ENCODE peak calls at places on chromosomes 6 and 20, in eight cellular contexts. V is AG10803, J is mammary epithelial cell, I is cardiac fibroblast, X is pancreas, C is kidney epithelial cell, Q is A673, L is colonic mucosa. D is an unnamed sample.

GRCh38 chr6:63636516-63636968 is 940 bp downstream of the PHF3 start:
- DNase-seq in C (no peak), Q (peak), L (peak), X (peak), V (peak), J (peak), I (peak), D (peak)

GRCh38 chr6:113857565-113858066 is 471 bp downstream of the MARCKS start:
- DNase-seq in C (no peak), X (peak), J (peak), I (peak), L (no peak), V (no peak), Q (peak), D (no peak)

GRCh38 chr20:59785118-59785959 is 148.1 kb downstream of the SYCP2 start:
- DNase-seq in C (no peak), J (no peak), Q (no peak), I (no peak), V (no peak), X (no peak), L (no peak), D (no peak)

GRCh38 chr6:133410628-133411027 is 169.5 kb downstream of the EYA4 start:
- DNase-seq in Q (no peak), L (no peak), C (no peak), V (no peak), X (no peak), J (no peak), I (no peak), D (no peak)

GRCh38 chr6:116507324-116507723 is 4.1 kb upstream of the CALHM5 start:
- DNase-seq in I (peak), J (peak), L (no peak), C (no peak), Q (no peak), V (peak), X (no peak), D (peak)

GRCh38 chr6:45423111-45423900 is 45.6 kb upstream of the SUPT3H start:
- DNase-seq in I (no peak), L (no peak), J (peak), X (peak), V (peak), C (no peak), Q (peak), D (no peak)

GRCh38 chr20:46220808-46221207 is 87.5 kb downstream of the CDH22 start:
- DNase-seq in L (no peak), X (no peak), C (peak), J (no peak), I (no peak), V (no peak), Q (no peak), D (no peak)

GRCh38 chr20:62949153-62949821 is 3.2 kb upstream of the SLC17A9 start:
- DNase-seq in C (no peak), J (no peak), I (no peak), L (no peak), Q (no peak), X (no peak), V (no peak), D (no peak)

GRCh38 chr20:1894951-1895673 is at the start of gene SIRPA:
- DNase-seq in C (no peak), Q (peak), X (peak), V (peak), L (peak), J (peak), I (peak), D (no peak)

GRCh38 chr6:3946779-3947178 is 97.6 kb downstream of the FAM50B start:
- DNase-seq in J (no peak), L (no peak), V (no peak), X (no peak), C (no peak), I (no peak), Q (no peak), D (no peak)

GRCh38 chr6:36955671-36956070 is 1.1 kb downstream of the PI16 start:
- DNase-seq in Q (no peak), L (no peak), V (no peak), I (no peak), X (no peak), J (no peak), C (no peak), D (no peak)

GRCh38 chr6:104705095-104705707 is 154.5 kb downstream of the HACE1 start:
- DNase-seq in V (peak), C (peak), Q (peak), J (peak), I (peak), L (no peak), X (no peak), D (peak)

GRCh38 chr6:118899948-118900347 is 6.0 kb downstream of the ASF1A start:
- DNase-seq in X (no peak), V (no peak), Q (peak), C (no peak), I (no peak), L (no peak), J (no peak), D (no peak)

GRCh38 chr20:63822276-63822696 is 8.8 kb downstream of the ZBTB46 start:
- DNase-seq in X (no peak), L (no peak), Q (no peak), I (no peak), J (no peak), C (no peak), V (no peak), D (no peak)

GRCh38 chr20:19992996-19993908 is 23.9 kb upstream of the NAA20 start:
- DNase-seq in C (peak), X (no peak), J (peak), L (no peak), I (peak), Q (peak), V (peak), D (peak)

GRCh38 chr6:161533266-161533665 is 259.4 kb upstream of the AGPAT4 start:
- DNase-seq in X (no peak), J (no peak), L (no peak), I (no peak), Q (no peak), C (no peak), V (no peak), D (no peak)

GRCh38 chr20:62908971-62909791 is 17.1 kb downstream of the DIDO1 start:
- DNase-seq in X (no peak), J (no peak), L (no peak), C (no peak), I (no peak), Q (no peak), V (no peak), D (no peak)

GRCh38 chr20:47205577-47206123 is 150.8 kb downstream of the ZMYND8 start:
- DNase-seq in V (peak), J (peak), C (peak), Q (peak), L (peak), I (peak), X (peak), D (peak)

GRCh38 chr6:112144145-112144926 is 56.9 kb downstream of the FAM229B start:
- DNase-seq in J (no peak), L (no peak), C (no peak), Q (peak), I (no peak), V (peak), X (no peak), D (no peak)

GRCh38 chr6:27472182-27472616 is 706 bp downstream of the ZNF184 start:
- DNase-seq in I (peak), L (peak), X (no peak), V (peak), J (peak), Q (peak), C (peak), D (peak)

GRCh38 chr20:47847882-47848485 is 62.7 kb upstream of the SULF2 start:
- DNase-seq in C (peak), X (no peak), Q (no peak), L (no peak), V (no peak), I (no peak), J (no peak), D (no peak)

GRCh38 chr6:54267798-54268197 is 40.4 kb upstream of the TINAG start:
- DNase-seq in C (no peak), I (peak), J (peak), V (peak), L (peak), X (no peak), Q (peak), D (peak)

GRCh38 chr6:80217799-80218198 is 111.3 kb downstream of the BCKDHB start:
- DNase-seq in Q (no peak), X (no peak), L (no peak), V (peak), C (no peak), J (no peak), I (no peak), D (no peak)

GRCh38 chr20:34976286-34976685 is 20.6 kb downstream of the MYH7B start:
- DNase-seq in J (no peak), X (no peak), Q (no peak), L (no peak), V (no peak), I (no peak), C (no peak), D (no peak)

GRCh38 chr6:17907467-17908229 is 79.8 kb downstream of the KIF13A start:
- DNase-seq in Q (peak), I (peak), L (peak), C (peak), J (peak), V (peak), X (no peak), D (peak)

GRCh38 chr6:148761532-148761951 is 14.7 kb downstream of the UST start:
- DNase-seq in Q (no peak), V (peak), C (no peak), X (no peak), I (peak), J (no peak), L (no peak), D (no peak)

GRCh38 chr20:37522258-37523011 is 1.4 kb downstream of the NNAT start:
- DNase-seq in L (peak), Q (no peak), C (no peak), I (peak), J (peak), V (no peak), X (no peak), D (peak)

GRCh38 chr6:152746172-152746553 is 4.4 kb upstream of the VIP start:
- DNase-seq in I (peak), Q (no peak), X (no peak), L (no peak), V (peak), C (peak), J (peak), D (peak)

GRCh38 chr6:106799008-106799952 is 169.9 kb downstream of the QRSL1 start:
- DNase-seq in X (no peak), L (peak), I (peak), C (peak), Q (peak), V (peak), J (peak), D (peak)

GRCh38 chr6:168368971-168369370 is 49.4 kb upstream of the DACT2 start:
- DNase-seq in V (no peak), Q (no peak), L (no peak), J (no peak), C (no peak), X (peak), I (no peak), D (no peak)

GRCh38 chr6:139153876-139154275 is 19.0 kb downstream of the HECA start:
- DNase-seq in L (no peak), V (peak), C (no peak), J (peak), X (no peak), Q (no peak), I (peak), D (no peak)

GRCh38 chr20:25057234-25058050 is 497 bp downstream of the ACSS1 start:
- DNase-seq in L (peak), I (peak), X (peak), Q (peak), C (no peak), V (peak), J (peak), D (peak)

GRCh38 chr6:121698617-121699016 is 263.2 kb downstream of the GJA1 start:
- DNase-seq in V (no peak), X (no peak), I (no peak), Q (no peak), L (no peak), J (peak), C (no peak), D (no peak)

GRCh38 chr20:36498386-36499179 is 42.7 kb upstream of the MYL9 start:
- DNase-seq in X (no peak), Q (no peak), C (no peak), I (no peak), L (no peak), V (no peak), J (no peak), D (no peak)

GRCh38 chr6:3393796-3394195 is 63.1 kb downstream of the SLC22A23 start:
- DNase-seq in L (no peak), Q (no peak), J (no peak), C (no peak), I (no peak), X (no peak), V (no peak), D (no peak)

DNA sequence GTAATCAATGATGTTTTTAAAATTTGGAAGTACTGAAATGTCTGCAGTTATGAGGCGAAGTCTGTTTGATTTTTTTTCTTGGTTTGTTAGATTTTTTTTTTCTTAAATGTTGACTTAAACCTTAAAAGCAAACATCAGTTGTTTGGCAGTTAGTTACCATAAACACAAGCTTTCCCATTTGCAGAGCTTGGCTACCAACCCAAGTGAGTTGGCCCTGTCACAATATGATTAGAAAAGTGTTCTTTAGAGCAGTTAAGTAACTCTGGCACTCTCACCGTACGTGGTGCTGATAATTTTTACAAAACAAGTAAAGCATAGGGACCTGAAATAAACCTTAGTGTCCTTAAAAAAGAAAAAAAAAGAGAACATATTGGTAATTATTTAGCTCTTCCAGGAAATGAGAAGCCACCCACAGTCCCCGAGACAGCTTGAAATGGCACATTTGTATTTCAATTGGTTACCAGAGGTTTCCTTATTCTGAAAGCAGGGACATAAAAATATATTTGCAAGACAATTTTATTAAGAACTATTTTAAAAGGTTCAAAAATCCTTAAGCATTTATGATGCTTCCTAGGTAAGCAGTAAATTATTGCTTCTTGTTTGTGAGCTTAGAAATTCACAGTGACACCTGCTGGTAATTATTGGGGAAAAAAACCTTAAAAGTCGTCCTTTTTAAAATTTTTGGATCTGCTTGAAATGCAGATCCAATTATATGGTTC is 3.9 kb downstream of the HEY2 start:
- DNase-seq in V (peak), L (no peak), C (no peak), I (peak), Q (peak), J (no peak), X (no peak), D (peak)
- TF ChIP-seq CTCF in V (peak), L (no peak), C (peak), I (peak), Q (peak), J (peak), X (no peak), D (peak)

GRCh38 chr6:33343953-33344611 is 26.5 kb upstream of the ZBTB22 start:
- DNase-seq in X (no peak), L (no peak), V (no peak), J (no peak), C (no peak), Q (no peak), I (no peak), D (no peak)
- H3K4me3 ChIP-seq in X (no peak), L (no peak), V (no peak), J (no peak), C (no peak), Q (no peak), I (no peak), D (no peak)

GRCh38 chr20:53950031-53950430 is 120.4 kb downstream of the BCAS1 start:
- DNase-seq in I (no peak), C (no peak), Q (peak), V (no peak), X (no peak), L (no peak), J (no peak), D (no peak)

GRCh38 chr20:53949319-53949839 is 121.0 kb downstream of the BCAS1 start:
- DNase-seq in L (no peak), Q (peak), X (no peak), V (peak), C (peak), I (peak), J (peak), D (peak)

GRCh38 chr20:53948383-53949318 is 121.7 kb downstream of the BCAS1 start:
- DNase-seq in J (no peak), C (no peak), X (no peak), I (no peak), L (no peak), Q (no peak), V (no peak), D (no peak)

GRCh38 chr20:53952528-53953096 is 117.8 kb downstream of the BCAS1 start:
- DNase-seq in I (no peak), Q (no peak), X (no peak), J (no peak), C (no peak), V (no peak), L (no peak), D (no peak)

GRCh38 chr20:53950578-53950977 is 119.8 kb downstream of the BCAS1 start:
- DNase-seq in I (no peak), Q (no peak), L (no peak), C (no peak), X (no peak), V (no peak), J (no peak), D (no peak)
- TF ChIP-seq CTCF in I (no peak), Q (no peak), L (no peak), C (no peak), X (no peak), V (no peak), J (no peak), D (no peak)

DNA sequence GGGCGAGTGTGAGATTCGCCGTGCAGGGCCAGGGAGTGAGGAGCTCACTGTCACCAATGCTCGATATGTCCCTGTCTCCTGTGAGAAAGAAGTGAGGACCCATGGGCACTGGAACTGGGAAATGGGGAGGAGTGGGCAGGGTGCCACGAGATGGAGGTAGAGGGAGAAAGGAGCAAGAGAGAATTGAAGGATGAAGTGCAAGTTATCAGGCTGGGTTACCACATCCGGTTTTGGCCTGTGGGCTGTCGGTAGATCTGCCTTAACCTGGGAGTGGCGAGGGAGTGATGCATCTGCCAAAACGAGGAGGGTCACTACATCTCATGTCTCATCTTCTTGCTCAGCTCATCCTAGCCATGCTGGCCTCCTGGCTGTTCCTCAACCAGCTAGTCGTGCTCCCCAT is 5.3 kb upstream of the PHF1 start:
- DNase-seq in X (no peak), L (no peak), J (no peak), V (no peak), C (no peak), I (no peak), Q (no peak), D (no peak)
- H3K4me3 ChIP-seq in X (no peak), L (no peak), J (no peak), V (no peak), C (no peak), I (no peak), Q (no peak), D (no peak)